ENCODE peak calls at places on chromosomes 4 and X, in four cellular contexts. One of them, this sample, is unnamed. For H4K20me1, the result is how much of the 10 kb centered on the place peaks cover.

GRCh38 chr4:37453361-37454262 is 209.1 kb downstream of the NWD2 start:
- DNase-seq in K562: peak
- DNase-seq in hepatocyte: peak
- DNase-seq in HepG2: no peak
- DNase-seq in this sample: peak

GRCh38 chr4:183987529-183987946 is 82.4 kb downstream of the STOX2 start:
- DNase-seq in K562: peak
- DNase-seq in hepatocyte: peak
- DNase-seq in HepG2: no peak
- DNase-seq in this sample: peak

GRCh38 chr4:46389301-46389761 is 597 bp downstream of the GABRA2 start:
- DNase-seq in K562: no peak
- DNase-seq in hepatocyte: peak
- DNase-seq in HepG2: peak
- DNase-seq in this sample: no peak

GRCh38 chrX:151183912-151184565 is 7.7 kb downstream of the GPR50 start:
- DNase-seq in K562: no peak
- DNase-seq in hepatocyte: no peak
- DNase-seq in HepG2: no peak
- DNase-seq in this sample: no peak

GRCh38 chrX:40007746-40008705 is 89.7 kb downstream of the BCOR start:
- DNase-seq in K562: no peak
- DNase-seq in hepatocyte: no peak
- DNase-seq in HepG2: no peak
- DNase-seq in this sample: no peak

GRCh38 chr4:134691915-134692314 is 490.3 kb upstream of the PABPC4L start:
- DNase-seq in K562: no peak
- DNase-seq in hepatocyte: no peak
- DNase-seq in HepG2: no peak
- DNase-seq in this sample: no peak

GRCh38 chr4:111399523-111400135 is 745.6 kb upstream of the FAM241A start:
- DNase-seq in K562: no peak
- DNase-seq in hepatocyte: no peak
- DNase-seq in HepG2: no peak
- DNase-seq in this sample: no peak

GRCh38 chr4:122854444-122854843 is 27.8 kb downstream of the FGF2 start:
- DNase-seq in K562: no peak
- DNase-seq in hepatocyte: no peak
- DNase-seq in HepG2: no peak
- DNase-seq in this sample: no peak

GRCh38 chrX:69109706-69110635 is 55.3 kb downstream of the PJA1 start:
- DNase-seq in K562: peak
- DNase-seq in hepatocyte: peak
- DNase-seq in HepG2: no peak
- DNase-seq in this sample: peak

GRCh38 chr4:173211838-173212237 is 43.2 kb downstream of the GALNT7 start:
- DNase-seq in K562: peak
- DNase-seq in hepatocyte: peak
- DNase-seq in HepG2: no peak
- DNase-seq in this sample: no peak

GRCh38 chr4:52098618-52099017 is 47.5 kb downstream of the SPATA18 start:
- DNase-seq in K562: no peak
- DNase-seq in hepatocyte: no peak
- DNase-seq in HepG2: no peak
- DNase-seq in this sample: no peak

GRCh38 chr4:183912585-183912984 is 7.5 kb downstream of the STOX2 start:
- DNase-seq in K562: no peak
- DNase-seq in hepatocyte: no peak
- DNase-seq in HepG2: no peak
- DNase-seq in this sample: no peak

GRCh38 chr4:271492-272103 is 33.7 kb downstream of the ZNF732 start:
- DNase-seq in K562: no peak
- DNase-seq in hepatocyte: no peak
- DNase-seq in HepG2: no peak
- DNase-seq in this sample: no peak

GRCh38 chrX:49308604-49309269 is 5.3 kb downstream of the GAGE10 start:
- DNase-seq in K562: peak
- DNase-seq in hepatocyte: no peak
- DNase-seq in HepG2: no peak
- DNase-seq in this sample: no peak

GRCh38 chr4:158670975-158671664 is 567 bp downstream of the C4orf46 start:
- DNase-seq in K562: peak
- DNase-seq in hepatocyte: peak
- DNase-seq in HepG2: peak
- DNase-seq in this sample: peak

GRCh38 chrX:16310326-16310725 is 143.0 kb downstream of the MAGEB17 start:
- DNase-seq in K562: no peak
- DNase-seq in hepatocyte: peak
- DNase-seq in HepG2: no peak
- DNase-seq in this sample: no peak

GRCh38 chr4:8343051-8343966 is 73.8 kb downstream of the HTRA3 start:
- DNase-seq in K562: no peak
- DNase-seq in hepatocyte: no peak
- DNase-seq in HepG2: no peak
- DNase-seq in this sample: no peak

GRCh38 chr4:8340721-8341680 is 71.4 kb downstream of the HTRA3 start:
- DNase-seq in K562: no peak
- DNase-seq in hepatocyte: no peak
- DNase-seq in HepG2: no peak
- DNase-seq in this sample: no peak

GRCh38 chr4:8342651-8343050 is 73.1 kb downstream of the HTRA3 start:
- DNase-seq in K562: no peak
- DNase-seq in hepatocyte: no peak
- DNase-seq in HepG2: no peak
- DNase-seq in this sample: no peak

GRCh38 chr4:8343967-8344331 is 74.4 kb downstream of the HTRA3 start:
- DNase-seq in K562: no peak
- DNase-seq in hepatocyte: no peak
- DNase-seq in HepG2: no peak
- DNase-seq in this sample: no peak

GRCh38 chr4:8341691-8342090 is 72.1 kb downstream of the HTRA3 start:
- DNase-seq in K562: no peak
- DNase-seq in hepatocyte: no peak
- DNase-seq in HepG2: no peak
- DNase-seq in this sample: no peak
- TF ChIP-seq EZH2 in K562: no peak
- TF ChIP-seq EZH2 in hepatocyte: no peak
- TF ChIP-seq EZH2 in HepG2: no peak
- TF ChIP-seq EZH2 in this sample: no peak

DNA sequence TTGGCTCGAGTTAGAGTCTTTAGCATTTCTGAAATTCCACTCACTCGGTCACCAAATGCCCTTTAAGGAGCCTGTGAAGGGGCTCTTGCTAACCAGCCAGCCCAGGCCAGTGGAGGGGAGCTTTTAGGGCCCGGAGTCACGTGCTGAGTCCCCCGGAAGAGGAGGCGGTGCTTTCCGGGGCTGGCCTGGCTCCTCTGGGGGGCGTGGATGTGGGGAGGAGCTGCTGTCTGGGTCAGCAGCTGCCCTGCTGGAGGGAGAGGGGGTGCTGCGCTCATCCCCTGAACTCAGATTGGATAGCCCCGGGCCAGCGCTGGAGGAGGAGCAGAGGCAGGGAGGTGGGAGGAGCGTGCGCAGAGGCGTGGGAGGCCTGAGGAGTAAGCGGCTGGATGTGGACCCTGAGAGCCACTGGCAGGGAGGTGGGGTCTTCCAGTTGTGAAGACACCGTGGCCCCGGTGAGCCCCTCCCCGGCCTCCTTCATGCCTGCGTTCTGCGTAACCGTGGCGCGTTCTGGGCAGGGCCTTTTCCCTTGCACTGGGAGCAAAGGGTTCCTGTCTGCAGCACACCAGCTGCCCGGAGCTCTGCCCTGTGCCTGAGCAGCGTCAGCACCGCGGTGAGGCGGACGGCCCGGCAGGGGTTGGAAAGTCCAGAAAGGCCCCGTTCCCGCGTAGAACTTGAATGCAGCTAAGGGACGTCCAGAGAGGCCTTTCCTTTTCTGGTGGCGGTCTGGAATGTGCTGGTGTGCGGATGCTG is 19.7 kb downstream of the MAEA start:
- DNase-seq in K562: peak
- DNase-seq in hepatocyte: peak
- DNase-seq in HepG2: peak
- DNase-seq in this sample: no peak
- H4K20me1 ChIP-seq in K562: under half
- H4K20me1 ChIP-seq in hepatocyte: under half
- H4K20me1 ChIP-seq in HepG2: under half
- H4K20me1 ChIP-seq in this sample: half or more

DNA sequence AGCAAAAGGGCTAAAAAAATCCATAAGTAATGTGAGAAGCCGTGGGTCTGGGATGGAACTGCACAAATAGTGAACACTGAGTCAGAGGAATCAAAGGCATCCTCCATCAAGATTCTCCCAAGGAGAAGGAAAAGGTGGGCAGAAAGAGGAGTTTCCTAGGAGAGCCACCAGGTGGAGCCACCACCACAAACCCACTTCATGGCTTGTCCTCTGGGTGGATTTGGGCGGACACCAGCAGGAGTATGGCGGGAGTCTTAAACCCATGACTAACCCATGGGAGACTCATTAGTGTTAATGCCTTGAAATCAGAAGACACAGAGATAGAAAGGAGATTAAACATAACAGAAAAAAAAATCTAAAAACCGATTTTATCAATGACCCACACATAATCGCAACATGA is 147.7 kb downstream of the SH3KBP1 start:
- DNase-seq in K562: peak
- DNase-seq in hepatocyte: peak
- DNase-seq in HepG2: peak
- DNase-seq in this sample: peak
- TF ChIP-seq CTCF in K562: peak
- TF ChIP-seq CTCF in hepatocyte: peak
- TF ChIP-seq CTCF in HepG2: peak
- TF ChIP-seq CTCF in this sample: peak

GRCh38 chr4:13538427-13538973 is 5.8 kb downstream of the NKX3-2 start:
- DNase-seq in K562: no peak
- DNase-seq in hepatocyte: no peak
- DNase-seq in HepG2: no peak
- DNase-seq in this sample: no peak

GRCh38 chr4:13535708-13536361 is 8.5 kb downstream of the NKX3-2 start:
- DNase-seq in K562: no peak
- DNase-seq in hepatocyte: no peak
- DNase-seq in HepG2: no peak
- DNase-seq in this sample: no peak

GRCh38 chr4:13537832-13538177 is 6.5 kb downstream of the NKX3-2 start:
- DNase-seq in K562: no peak
- DNase-seq in hepatocyte: no peak
- DNase-seq in HepG2: no peak
- DNase-seq in this sample: no peak

GRCh38 chr4:13536607-13537006 is 7.7 kb downstream of the NKX3-2 start:
- DNase-seq in K562: no peak
- DNase-seq in hepatocyte: no peak
- DNase-seq in HepG2: no peak
- DNase-seq in this sample: no peak

GRCh38 chr4:13537011-13537831 is 7.1 kb downstream of the NKX3-2 start:
- DNase-seq in K562: no peak
- DNase-seq in hepatocyte: no peak
- DNase-seq in HepG2: no peak
- DNase-seq in this sample: no peak
- TF ChIP-seq EZH2 in K562: no peak
- TF ChIP-seq EZH2 in hepatocyte: no peak
- TF ChIP-seq EZH2 in HepG2: no peak
- TF ChIP-seq EZH2 in this sample: no peak

DNA sequence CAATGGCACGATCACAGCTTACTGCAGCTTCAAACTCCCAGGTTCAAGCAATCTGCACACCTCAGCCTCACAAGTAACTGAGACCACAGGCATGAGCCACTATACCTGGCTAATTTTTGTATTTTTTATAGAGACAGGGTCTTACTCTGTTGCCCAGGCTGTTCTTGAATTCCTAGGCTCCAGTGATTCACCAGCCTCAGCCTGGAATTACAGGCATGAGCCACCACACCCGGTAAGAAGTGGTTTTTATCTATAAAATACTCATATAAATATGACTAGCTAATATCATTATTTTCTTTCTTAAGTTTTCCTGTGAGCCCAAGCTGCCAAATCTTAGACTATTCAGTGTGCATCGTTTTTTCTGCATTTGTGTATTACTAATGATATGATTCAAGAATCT is 4.4 kb downstream of the SCFD2 start:
- DNase-seq in K562: no peak
- DNase-seq in hepatocyte: no peak
- DNase-seq in HepG2: no peak
- DNase-seq in this sample: no peak
- H4K20me1 ChIP-seq in K562: under half
- H4K20me1 ChIP-seq in hepatocyte: under half
- H4K20me1 ChIP-seq in HepG2: under half
- H4K20me1 ChIP-seq in this sample: under half

DNA sequence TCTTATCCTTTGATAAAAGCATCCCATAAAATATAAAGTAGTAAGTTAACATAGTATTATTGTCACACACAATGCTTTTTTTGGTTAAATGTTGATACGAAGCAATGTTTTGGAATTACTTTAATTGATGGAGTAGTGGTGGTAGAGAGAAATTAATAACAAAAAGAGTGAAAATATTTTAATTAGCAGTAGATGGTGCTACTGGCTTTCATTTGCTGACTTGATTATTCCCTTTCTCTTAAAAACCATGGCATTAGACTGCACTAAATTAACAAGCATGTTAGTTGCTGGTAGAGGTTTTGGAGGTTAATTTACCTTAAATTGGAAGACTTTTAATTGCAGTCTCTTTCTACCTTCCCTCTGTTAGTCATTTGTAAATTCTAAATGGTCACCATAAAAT is 8.9 kb upstream of the DCK start:
- DNase-seq in K562: no peak
- DNase-seq in hepatocyte: no peak
- DNase-seq in HepG2: no peak
- DNase-seq in this sample: no peak
- TF ChIP-seq CTCF in K562: no peak
- TF ChIP-seq CTCF in hepatocyte: no peak
- TF ChIP-seq CTCF in HepG2: no peak
- TF ChIP-seq CTCF in this sample: no peak

GRCh38 chr4:180057891-180058643 is 2185.1 kb upstream of the TENM3 start:
- DNase-seq in K562: no peak
- DNase-seq in hepatocyte: peak
- DNase-seq in HepG2: no peak
- DNase-seq in this sample: peak
- TF ChIP-seq EZH2 in K562: no peak
- TF ChIP-seq EZH2 in hepatocyte: no peak
- TF ChIP-seq EZH2 in HepG2: peak
- TF ChIP-seq EZH2 in this sample: no peak

This sample was measured in PC-9.